ENCODE peak calls at places on chromosomes 3 and 15, in six cellular contexts. One of them, this sample, is unnamed.

GRCh38 chr3:195697582-195698324 is 23.0 kb upstream of the MUC20 start:
- DNase-seq in cardiac fibroblast: peak
- DNase-seq in HL-60: no peak
- DNase-seq in upper lobe of right lung: no peak
- DNase-seq in tibial nerve: no peak
- DNase-seq in ascending aorta: no peak
- DNase-seq in this sample: peak

GRCh38 chr15:34366271-34367043 is 539 bp downstream of the LPCAT4 start:
- DNase-seq in cardiac fibroblast: peak
- DNase-seq in HL-60: peak
- DNase-seq in upper lobe of right lung: peak
- DNase-seq in tibial nerve: peak
- DNase-seq in ascending aorta: no peak
- DNase-seq in this sample: no peak

GRCh38 chr3:57971975-57972374 is 36.2 kb upstream of the FLNB start:
- DNase-seq in cardiac fibroblast: no peak
- DNase-seq in HL-60: no peak
- DNase-seq in upper lobe of right lung: no peak
- DNase-seq in tibial nerve: no peak
- DNase-seq in ascending aorta: no peak
- DNase-seq in this sample: no peak

GRCh38 chr15:98294126-98294525 is 333.6 kb downstream of the ARRDC4 start:
- DNase-seq in cardiac fibroblast: no peak
- DNase-seq in HL-60: no peak
- DNase-seq in upper lobe of right lung: no peak
- DNase-seq in tibial nerve: no peak
- DNase-seq in ascending aorta: no peak
- DNase-seq in this sample: no peak

GRCh38 chr3:37608061-37608702 is 253.5 kb upstream of the CTDSPL start:
- DNase-seq in cardiac fibroblast: peak
- DNase-seq in HL-60: no peak
- DNase-seq in upper lobe of right lung: no peak
- DNase-seq in tibial nerve: no peak
- DNase-seq in ascending aorta: no peak
- DNase-seq in this sample: no peak

GRCh38 chr3:28780480-28780879 is 431.9 kb upstream of the AZI2 start:
- DNase-seq in cardiac fibroblast: no peak
- DNase-seq in HL-60: no peak
- DNase-seq in upper lobe of right lung: no peak
- DNase-seq in tibial nerve: no peak
- DNase-seq in ascending aorta: no peak
- DNase-seq in this sample: no peak

GRCh38 chr15:31511707-31512310 is 185.2 kb downstream of the KLF13 start:
- DNase-seq in cardiac fibroblast: no peak
- DNase-seq in HL-60: no peak
- DNase-seq in upper lobe of right lung: no peak
- DNase-seq in tibial nerve: no peak
- DNase-seq in ascending aorta: no peak
- DNase-seq in this sample: no peak

GRCh38 chr3:184361932-184362667 is 590 bp downstream of the POLR2H start:
- DNase-seq in cardiac fibroblast: peak
- DNase-seq in HL-60: peak
- DNase-seq in upper lobe of right lung: peak
- DNase-seq in tibial nerve: no peak
- DNase-seq in ascending aorta: peak
- DNase-seq in this sample: no peak

GRCh38 chr15:49290204-49290603 is 120.2 kb downstream of the GALK2 start:
- DNase-seq in cardiac fibroblast: no peak
- DNase-seq in HL-60: no peak
- DNase-seq in upper lobe of right lung: no peak
- DNase-seq in tibial nerve: no peak
- DNase-seq in ascending aorta: no peak
- DNase-seq in this sample: no peak

GRCh38 chr3:55143928-55144671 is 216.2 kb upstream of the LRTM1 start:
- DNase-seq in cardiac fibroblast: peak
- DNase-seq in HL-60: no peak
- DNase-seq in upper lobe of right lung: no peak
- DNase-seq in tibial nerve: no peak
- DNase-seq in ascending aorta: no peak
- DNase-seq in this sample: no peak

GRCh38 chr15:22257047-22257667 is 176.8 kb downstream of the OR4M2 start:
- DNase-seq in cardiac fibroblast: no peak
- DNase-seq in HL-60: no peak
- DNase-seq in upper lobe of right lung: no peak
- DNase-seq in tibial nerve: no peak
- DNase-seq in ascending aorta: no peak
- DNase-seq in this sample: no peak

GRCh38 chr15:98401029-98401428 is 247.3 kb upstream of the IGF1R start:
- DNase-seq in cardiac fibroblast: no peak
- DNase-seq in HL-60: no peak
- DNase-seq in upper lobe of right lung: no peak
- DNase-seq in tibial nerve: peak
- DNase-seq in ascending aorta: no peak
- DNase-seq in this sample: no peak

GRCh38 chr3:49723301-49723630 is 485 bp downstream of the GMPPB start:
- DNase-seq in cardiac fibroblast: peak
- DNase-seq in HL-60: no peak
- DNase-seq in upper lobe of right lung: peak
- DNase-seq in tibial nerve: peak
- DNase-seq in ascending aorta: no peak
- DNase-seq in this sample: no peak

GRCh38 chr15:33242165-33242564 is 47.7 kb upstream of the FMN1 start:
- DNase-seq in cardiac fibroblast: peak
- DNase-seq in HL-60: no peak
- DNase-seq in upper lobe of right lung: no peak
- DNase-seq in tibial nerve: no peak
- DNase-seq in ascending aorta: no peak
- DNase-seq in this sample: no peak

GRCh38 chr3:120052225-120052624 is 42.0 kb downstream of the GSK3B start:
- DNase-seq in cardiac fibroblast: no peak
- DNase-seq in HL-60: no peak
- DNase-seq in upper lobe of right lung: no peak
- DNase-seq in tibial nerve: no peak
- DNase-seq in ascending aorta: no peak
- DNase-seq in this sample: no peak

GRCh38 chr15:69498987-69499386 is 46.4 kb downstream of the RPLP1 start:
- DNase-seq in cardiac fibroblast: no peak
- DNase-seq in HL-60: no peak
- DNase-seq in upper lobe of right lung: no peak
- DNase-seq in tibial nerve: no peak
- DNase-seq in ascending aorta: no peak
- DNase-seq in this sample: no peak

GRCh38 chr3:160616721-160617120 is 51.4 kb upstream of the KPNA4 start:
- DNase-seq in cardiac fibroblast: peak
- DNase-seq in HL-60: no peak
- DNase-seq in upper lobe of right lung: no peak
- DNase-seq in tibial nerve: no peak
- DNase-seq in ascending aorta: no peak
- DNase-seq in this sample: no peak

GRCh38 chr3:54188176-54188791 is 65.9 kb downstream of the CACNA2D3 start:
- DNase-seq in cardiac fibroblast: peak
- DNase-seq in HL-60: peak
- DNase-seq in upper lobe of right lung: no peak
- DNase-seq in tibial nerve: no peak
- DNase-seq in ascending aorta: no peak
- DNase-seq in this sample: no peak

GRCh38 chr3:140292684-140293083 is 357.7 kb downstream of the CLSTN2 start:
- DNase-seq in cardiac fibroblast: peak
- DNase-seq in HL-60: no peak
- DNase-seq in upper lobe of right lung: no peak
- DNase-seq in tibial nerve: peak
- DNase-seq in ascending aorta: no peak
- DNase-seq in this sample: peak

GRCh38 chr15:45714501-45715488 is 80.0 kb downstream of the SQOR start:
- DNase-seq in cardiac fibroblast: peak
- DNase-seq in HL-60: peak
- DNase-seq in upper lobe of right lung: no peak
- DNase-seq in tibial nerve: peak
- DNase-seq in ascending aorta: no peak
- DNase-seq in this sample: peak

GRCh38 chr3:133895208-133896001 is at the start of gene RAB6B:
- DNase-seq in cardiac fibroblast: peak
- DNase-seq in HL-60: peak
- DNase-seq in upper lobe of right lung: peak
- DNase-seq in tibial nerve: no peak
- DNase-seq in ascending aorta: no peak
- DNase-seq in this sample: no peak

GRCh38 chr15:91271565-91272153 is 171.6 kb downstream of the SV2B start:
- DNase-seq in cardiac fibroblast: peak
- DNase-seq in HL-60: no peak
- DNase-seq in upper lobe of right lung: no peak
- DNase-seq in tibial nerve: peak
- DNase-seq in ascending aorta: no peak
- DNase-seq in this sample: peak

GRCh38 chr3:111700054-111700453 is 104.9 kb upstream of the ZBED2 start:
- DNase-seq in cardiac fibroblast: no peak
- DNase-seq in HL-60: no peak
- DNase-seq in upper lobe of right lung: no peak
- DNase-seq in tibial nerve: no peak
- DNase-seq in ascending aorta: no peak
- DNase-seq in this sample: no peak

GRCh38 chr15:77384589-77385359 is 35.1 kb downstream of the PEAK1 start:
- DNase-seq in cardiac fibroblast: no peak
- DNase-seq in HL-60: no peak
- DNase-seq in upper lobe of right lung: no peak
- DNase-seq in tibial nerve: no peak
- DNase-seq in ascending aorta: no peak
- DNase-seq in this sample: no peak

GRCh38 chr3:140557476-140557875 is 120.4 kb upstream of the TRIM42 start:
- DNase-seq in cardiac fibroblast: no peak
- DNase-seq in HL-60: no peak
- DNase-seq in upper lobe of right lung: no peak
- DNase-seq in tibial nerve: no peak
- DNase-seq in ascending aorta: no peak
- DNase-seq in this sample: no peak

GRCh38 chr15:58616171-58616570 is 133.3 kb downstream of the ADAM10 start:
- DNase-seq in cardiac fibroblast: no peak
- DNase-seq in HL-60: no peak
- DNase-seq in upper lobe of right lung: no peak
- DNase-seq in tibial nerve: no peak
- DNase-seq in ascending aorta: no peak
- DNase-seq in this sample: no peak

GRCh38 chr15:47384316-47384715 is 333.0 kb upstream of the SEMA6D start:
- DNase-seq in cardiac fibroblast: peak
- DNase-seq in HL-60: no peak
- DNase-seq in upper lobe of right lung: no peak
- DNase-seq in tibial nerve: no peak
- DNase-seq in ascending aorta: no peak
- DNase-seq in this sample: peak

GRCh38 chr15:101048191-101049011 is 129.2 kb downstream of the LRRK1 start:
- DNase-seq in cardiac fibroblast: no peak
- DNase-seq in HL-60: no peak
- DNase-seq in upper lobe of right lung: peak
- DNase-seq in tibial nerve: no peak
- DNase-seq in ascending aorta: no peak
- DNase-seq in this sample: no peak

GRCh38 chr15:97652700-97653167 is 307.8 kb upstream of the ARRDC4 start:
- DNase-seq in cardiac fibroblast: no peak
- DNase-seq in HL-60: no peak
- DNase-seq in upper lobe of right lung: no peak
- DNase-seq in tibial nerve: no peak
- DNase-seq in ascending aorta: no peak
- DNase-seq in this sample: no peak

GRCh38 chr3:158095302-158095997 is 10.8 kb downstream of the SHOX2 start:
- DNase-seq in cardiac fibroblast: no peak
- DNase-seq in HL-60: no peak
- DNase-seq in upper lobe of right lung: no peak
- DNase-seq in tibial nerve: no peak
- DNase-seq in ascending aorta: no peak
- DNase-seq in this sample: no peak

GRCh38 chr3:158097141-158097540 is 9.1 kb downstream of the SHOX2 start:
- DNase-seq in cardiac fibroblast: no peak
- DNase-seq in HL-60: no peak
- DNase-seq in upper lobe of right lung: no peak
- DNase-seq in tibial nerve: no peak
- DNase-seq in ascending aorta: no peak
- DNase-seq in this sample: no peak

GRCh38 chr3:158093526-158093925 is 12.7 kb downstream of the SHOX2 start:
- DNase-seq in cardiac fibroblast: no peak
- DNase-seq in HL-60: no peak
- DNase-seq in upper lobe of right lung: no peak
- DNase-seq in tibial nerve: no peak
- DNase-seq in ascending aorta: no peak
- DNase-seq in this sample: no peak

GRCh38 chr3:158094917-158095301 is 11.3 kb downstream of the SHOX2 start:
- DNase-seq in cardiac fibroblast: no peak
- DNase-seq in HL-60: no peak
- DNase-seq in upper lobe of right lung: no peak
- DNase-seq in tibial nerve: no peak
- DNase-seq in ascending aorta: no peak
- DNase-seq in this sample: no peak

GRCh38 chr3:158094235-158094916 is 11.8 kb downstream of the SHOX2 start:
- DNase-seq in cardiac fibroblast: no peak
- DNase-seq in HL-60: no peak
- DNase-seq in upper lobe of right lung: peak
- DNase-seq in tibial nerve: no peak
- DNase-seq in ascending aorta: no peak
- DNase-seq in this sample: no peak
- H3K4me3 ChIP-seq in cardiac fibroblast: no peak
- H3K4me3 ChIP-seq in HL-60: no peak
- H3K4me3 ChIP-seq in upper lobe of right lung: no peak
- H3K4me3 ChIP-seq in tibial nerve: peak
- H3K4me3 ChIP-seq in ascending aorta: no peak
- H3K4me3 ChIP-seq in this sample: no peak

GRCh38 chr15:57462391-57462790 is 86.1 kb downstream of the CGNL1 start:
- DNase-seq in cardiac fibroblast: peak
- DNase-seq in HL-60: no peak
- DNase-seq in upper lobe of right lung: no peak
- DNase-seq in tibial nerve: no peak
- DNase-seq in ascending aorta: no peak
- DNase-seq in this sample: no peak
- TF ChIP-seq CTCF in cardiac fibroblast: peak
- TF ChIP-seq CTCF in HL-60: no peak
- TF ChIP-seq CTCF in upper lobe of right lung: peak
- TF ChIP-seq CTCF in tibial nerve: peak
- TF ChIP-seq CTCF in ascending aorta: no peak
- TF ChIP-seq CTCF in this sample: no peak

GRCh38 chr3:82423485-82423884 is 662.0 kb upstream of the GBE1 start:
- DNase-seq in cardiac fibroblast: no peak
- DNase-seq in HL-60: no peak
- DNase-seq in upper lobe of right lung: no peak
- DNase-seq in tibial nerve: no peak
- DNase-seq in ascending aorta: no peak
- DNase-seq in this sample: no peak
- H3K4me3 ChIP-seq in cardiac fibroblast: no peak
- H3K4me3 ChIP-seq in HL-60: no peak
- H3K4me3 ChIP-seq in upper lobe of right lung: no peak
- H3K4me3 ChIP-seq in tibial nerve: no peak
- H3K4me3 ChIP-seq in ascending aorta: no peak
- H3K4me3 ChIP-seq in this sample: no peak

GRCh38 chr15:73599934-73600333 is 33.3 kb downstream of the NPTN start:
- DNase-seq in cardiac fibroblast: peak
- DNase-seq in HL-60: no peak
- DNase-seq in upper lobe of right lung: no peak
- DNase-seq in tibial nerve: no peak
- DNase-seq in ascending aorta: no peak
- DNase-seq in this sample: no peak
- TF ChIP-seq CTCF in cardiac fibroblast: no peak
- TF ChIP-seq CTCF in HL-60: no peak
- TF ChIP-seq CTCF in upper lobe of right lung: no peak
- TF ChIP-seq CTCF in tibial nerve: no peak
- TF ChIP-seq CTCF in ascending aorta: no peak
- TF ChIP-seq CTCF in this sample: no peak